ENCODE peak calls at places on chromosomes 2 and 18, in eight cellular contexts. One of them, this sample, is unnamed.

GRCh38 chr2:120624738-120625446 is 110.8 kb upstream of the GLI2 start:
- DNase-seq in skeletal muscle cell: no peak
- DNase-seq in cardiac fibroblast: no peak
- DNase-seq in A549: no peak
- DNase-seq in prostate gland: no peak
- DNase-seq in tibial nerve: no peak
- DNase-seq in tibial artery: no peak
- DNase-seq in fibroblast of mammary gland: no peak
- DNase-seq in this sample: no peak

GRCh38 chr2:111227716-111228141 is 107.0 kb downstream of the BCL2L11 start:
- DNase-seq in skeletal muscle cell: peak
- DNase-seq in tibial nerve: no peak
- DNase-seq in tibial artery: no peak
- DNase-seq in fibroblast of mammary gland: peak
- DNase-seq in prostate gland: no peak
- DNase-seq in cardiac fibroblast: peak
- DNase-seq in A549: peak
- DNase-seq in this sample: no peak

GRCh38 chr2:96856776-96857673 is 791 bp downstream of the ANKRD39 start:
- DNase-seq in skeletal muscle cell: no peak
- DNase-seq in tibial artery: no peak
- DNase-seq in fibroblast of mammary gland: peak
- DNase-seq in tibial nerve: no peak
- DNase-seq in prostate gland: no peak
- DNase-seq in cardiac fibroblast: peak
- DNase-seq in A549: peak
- DNase-seq in this sample: peak

GRCh38 chr2:59926706-59927105 is 626.7 kb downstream of the BCL11A start:
- DNase-seq in skeletal muscle cell: no peak
- DNase-seq in tibial artery: no peak
- DNase-seq in fibroblast of mammary gland: no peak
- DNase-seq in tibial nerve: no peak
- DNase-seq in A549: no peak
- DNase-seq in cardiac fibroblast: no peak
- DNase-seq in prostate gland: no peak
- DNase-seq in this sample: no peak

GRCh38 chr18:25648724-25649260 is 296.8 kb upstream of the ZNF521 start:
- DNase-seq in A549: no peak
- DNase-seq in fibroblast of mammary gland: no peak
- DNase-seq in tibial nerve: no peak
- DNase-seq in skeletal muscle cell: peak
- DNase-seq in prostate gland: no peak
- DNase-seq in tibial artery: no peak
- DNase-seq in cardiac fibroblast: no peak
- DNase-seq in this sample: no peak

GRCh38 chr18:74248189-74248975 is 43.4 kb downstream of the CYB5A start:
- DNase-seq in fibroblast of mammary gland: no peak
- DNase-seq in tibial nerve: no peak
- DNase-seq in skeletal muscle cell: no peak
- DNase-seq in tibial artery: no peak
- DNase-seq in prostate gland: no peak
- DNase-seq in cardiac fibroblast: no peak
- DNase-seq in A549: no peak
- DNase-seq in this sample: no peak

GRCh38 chr2:24404582-24404981 is 44.2 kb upstream of the ITSN2 start:
- DNase-seq in prostate gland: no peak
- DNase-seq in tibial artery: peak
- DNase-seq in tibial nerve: no peak
- DNase-seq in fibroblast of mammary gland: peak
- DNase-seq in skeletal muscle cell: peak
- DNase-seq in A549: no peak
- DNase-seq in cardiac fibroblast: peak
- DNase-seq in this sample: no peak

GRCh38 chr2:191622374-191623320 is 55.3 kb upstream of the NABP1 start:
- DNase-seq in tibial nerve: no peak
- DNase-seq in cardiac fibroblast: no peak
- DNase-seq in tibial artery: no peak
- DNase-seq in A549: no peak
- DNase-seq in fibroblast of mammary gland: no peak
- DNase-seq in prostate gland: no peak
- DNase-seq in skeletal muscle cell: no peak
- DNase-seq in this sample: no peak

GRCh38 chr2:177254433-177255226 is 9.9 kb downstream of the NFE2L2 start:
- DNase-seq in A549: peak
- DNase-seq in prostate gland: no peak
- DNase-seq in skeletal muscle cell: no peak
- DNase-seq in tibial artery: no peak
- DNase-seq in fibroblast of mammary gland: peak
- DNase-seq in cardiac fibroblast: no peak
- DNase-seq in tibial nerve: no peak
- DNase-seq in this sample: no peak

GRCh38 chr2:20061476-20061875 is 10.0 kb upstream of the LAPTM4A start:
- DNase-seq in A549: no peak
- DNase-seq in prostate gland: no peak
- DNase-seq in fibroblast of mammary gland: peak
- DNase-seq in tibial nerve: no peak
- DNase-seq in cardiac fibroblast: peak
- DNase-seq in tibial artery: no peak
- DNase-seq in skeletal muscle cell: peak
- DNase-seq in this sample: no peak

GRCh38 chr2:200306969-200307811 is 697 bp downstream of the SPATS2L start:
- DNase-seq in tibial artery: peak
- DNase-seq in fibroblast of mammary gland: no peak
- DNase-seq in cardiac fibroblast: peak
- DNase-seq in tibial nerve: peak
- DNase-seq in skeletal muscle cell: no peak
- DNase-seq in A549: peak
- DNase-seq in prostate gland: peak
- DNase-seq in this sample: peak

GRCh38 chr2:121707920-121708361 is 28.7 kb downstream of the NIFK start:
- DNase-seq in tibial artery: no peak
- DNase-seq in prostate gland: no peak
- DNase-seq in fibroblast of mammary gland: no peak
- DNase-seq in cardiac fibroblast: no peak
- DNase-seq in tibial nerve: no peak
- DNase-seq in skeletal muscle cell: no peak
- DNase-seq in A549: peak
- DNase-seq in this sample: no peak

GRCh38 chr2:42810971-42811865 is 18.8 kb upstream of the HAAO start:
- DNase-seq in fibroblast of mammary gland: peak
- DNase-seq in cardiac fibroblast: peak
- DNase-seq in tibial nerve: peak
- DNase-seq in A549: no peak
- DNase-seq in prostate gland: peak
- DNase-seq in skeletal muscle cell: no peak
- DNase-seq in tibial artery: peak
- DNase-seq in this sample: peak

DNA sequence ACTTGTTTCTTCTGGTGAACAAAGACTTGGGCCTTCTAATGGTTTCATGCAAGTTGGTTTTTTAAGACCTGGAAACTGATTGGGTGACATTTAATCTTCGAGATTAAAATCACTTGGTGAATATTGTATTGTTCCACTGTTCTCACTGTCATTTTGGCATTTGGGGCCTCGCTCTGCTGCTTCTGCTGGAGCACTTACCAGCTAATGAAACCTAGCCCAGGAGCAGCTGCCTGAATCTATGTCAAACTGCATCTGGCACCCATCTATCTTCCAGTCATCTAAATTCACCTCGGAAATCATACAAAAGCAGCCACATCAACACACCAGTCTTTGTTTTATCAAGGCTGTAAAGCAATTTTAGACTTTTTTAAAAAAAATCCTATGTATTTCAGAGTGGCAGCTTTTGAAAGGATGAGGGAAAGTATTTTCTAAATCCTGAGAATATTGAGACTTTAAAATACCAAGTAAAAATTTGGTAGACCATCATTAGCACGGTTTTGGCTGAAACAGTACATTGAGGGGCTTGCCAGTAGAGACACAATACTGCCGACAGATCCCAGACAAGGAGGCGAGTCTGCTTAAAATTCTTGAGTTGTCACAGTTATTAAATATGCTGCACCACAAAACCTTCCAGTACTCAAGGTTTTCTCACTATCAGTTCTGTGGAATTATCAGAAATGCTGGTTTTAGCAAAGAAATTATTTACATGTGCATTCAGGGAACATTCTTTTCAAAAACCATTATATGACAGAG is 26.1 kb upstream of the SERTAD2 start:
- DNase-seq in cardiac fibroblast: no peak
- DNase-seq in A549: no peak
- DNase-seq in tibial artery: no peak
- DNase-seq in tibial nerve: no peak
- DNase-seq in prostate gland: no peak
- DNase-seq in fibroblast of mammary gland: no peak
- DNase-seq in skeletal muscle cell: no peak
- DNase-seq in this sample: no peak
- H3K4me3 ChIP-seq in cardiac fibroblast: no peak
- H3K4me3 ChIP-seq in A549: no peak
- H3K4me3 ChIP-seq in tibial artery: no peak
- H3K4me3 ChIP-seq in tibial nerve: no peak
- H3K4me3 ChIP-seq in prostate gland: no peak
- H3K4me3 ChIP-seq in fibroblast of mammary gland: no peak
- H3K4me3 ChIP-seq in skeletal muscle cell: no peak
- H3K4me3 ChIP-seq in this sample: no peak

GRCh38 chr2:28373854-28374253 is 18.8 kb upstream of the FOSL2 start:
- DNase-seq in A549: no peak
- DNase-seq in tibial artery: no peak
- DNase-seq in prostate gland: no peak
- DNase-seq in cardiac fibroblast: no peak
- DNase-seq in fibroblast of mammary gland: no peak
- DNase-seq in skeletal muscle cell: no peak
- DNase-seq in tibial nerve: no peak
- DNase-seq in this sample: no peak

GRCh38 chr2:28369355-28369754 is 23.3 kb upstream of the FOSL2 start:
- DNase-seq in fibroblast of mammary gland: no peak
- DNase-seq in cardiac fibroblast: no peak
- DNase-seq in tibial nerve: no peak
- DNase-seq in tibial artery: no peak
- DNase-seq in prostate gland: no peak
- DNase-seq in skeletal muscle cell: no peak
- DNase-seq in A549: no peak
- DNase-seq in this sample: no peak

GRCh38 chr2:28368417-28368798 is 24.2 kb upstream of the FOSL2 start:
- DNase-seq in cardiac fibroblast: no peak
- DNase-seq in prostate gland: no peak
- DNase-seq in tibial artery: no peak
- DNase-seq in skeletal muscle cell: no peak
- DNase-seq in tibial nerve: no peak
- DNase-seq in A549: no peak
- DNase-seq in fibroblast of mammary gland: no peak
- DNase-seq in this sample: no peak

GRCh38 chr2:28367667-28368416 is 24.8 kb upstream of the FOSL2 start:
- DNase-seq in A549: no peak
- DNase-seq in fibroblast of mammary gland: no peak
- DNase-seq in tibial nerve: no peak
- DNase-seq in tibial artery: no peak
- DNase-seq in cardiac fibroblast: no peak
- DNase-seq in prostate gland: no peak
- DNase-seq in skeletal muscle cell: no peak
- DNase-seq in this sample: no peak

DNA sequence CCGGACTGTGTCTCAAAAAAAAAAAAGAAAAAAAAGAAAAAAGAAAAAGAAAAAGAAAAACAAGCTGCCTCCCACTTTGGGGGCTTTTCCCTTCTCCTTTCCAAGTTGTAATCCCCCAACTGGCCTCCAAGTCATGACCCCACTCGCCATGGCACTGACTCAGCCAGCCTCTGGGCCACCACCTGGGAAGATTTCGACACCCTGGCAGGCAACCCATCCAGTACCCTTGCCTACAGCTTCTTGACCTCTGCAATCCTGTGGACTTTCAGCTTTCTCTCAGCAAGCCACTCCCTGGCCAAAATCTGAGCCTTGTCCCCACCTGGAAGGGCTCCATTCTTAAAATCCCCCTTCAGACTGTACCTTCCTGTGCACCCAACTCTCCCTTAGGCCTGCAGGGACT is 22.3 kb upstream of the FOSL2 start:
- DNase-seq in skeletal muscle cell: no peak
- DNase-seq in fibroblast of mammary gland: no peak
- DNase-seq in A549: no peak
- DNase-seq in tibial artery: no peak
- DNase-seq in prostate gland: no peak
- DNase-seq in cardiac fibroblast: peak
- DNase-seq in tibial nerve: no peak
- DNase-seq in this sample: no peak
- H3K4me3 ChIP-seq in skeletal muscle cell: no peak
- H3K4me3 ChIP-seq in fibroblast of mammary gland: no peak
- H3K4me3 ChIP-seq in A549: no peak
- H3K4me3 ChIP-seq in tibial artery: no peak
- H3K4me3 ChIP-seq in prostate gland: no peak
- H3K4me3 ChIP-seq in cardiac fibroblast: no peak
- H3K4me3 ChIP-seq in tibial nerve: no peak
- H3K4me3 ChIP-seq in this sample: no peak

DNA sequence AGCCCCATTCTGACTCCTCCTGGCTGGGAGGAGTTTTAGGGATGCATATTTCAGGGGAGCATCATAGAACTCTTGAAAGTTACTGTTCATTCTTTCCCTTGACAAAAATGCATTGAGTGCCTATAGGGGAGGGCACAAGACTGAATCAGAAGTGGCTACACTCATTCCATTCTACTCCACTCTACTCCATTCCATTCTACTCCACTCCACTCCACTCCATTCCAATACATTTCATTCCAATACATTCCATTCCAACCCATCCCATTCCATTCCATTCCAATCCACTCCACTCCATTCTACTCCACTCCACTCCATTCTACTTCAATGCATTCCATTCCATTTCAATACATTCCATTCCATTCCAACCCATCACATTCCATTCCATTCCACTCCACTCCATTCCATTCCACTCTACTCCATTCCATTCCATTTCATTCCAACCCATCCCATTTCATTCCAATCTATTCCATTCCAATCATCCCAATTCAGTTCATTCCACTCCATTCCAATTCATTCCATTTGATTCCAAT is 110.8 kb downstream of the LOXHD1 start:
- DNase-seq in A549: no peak
- DNase-seq in skeletal muscle cell: no peak
- DNase-seq in tibial nerve: no peak
- DNase-seq in cardiac fibroblast: no peak
- DNase-seq in fibroblast of mammary gland: no peak
- DNase-seq in prostate gland: no peak
- DNase-seq in tibial artery: no peak
- DNase-seq in this sample: no peak
- H3K4me3 ChIP-seq in A549: no peak
- H3K4me3 ChIP-seq in skeletal muscle cell: no peak
- H3K4me3 ChIP-seq in tibial nerve: no peak
- H3K4me3 ChIP-seq in cardiac fibroblast: no peak
- H3K4me3 ChIP-seq in fibroblast of mammary gland: no peak
- H3K4me3 ChIP-seq in prostate gland: no peak
- H3K4me3 ChIP-seq in tibial artery: no peak
- H3K4me3 ChIP-seq in this sample: no peak

DNA sequence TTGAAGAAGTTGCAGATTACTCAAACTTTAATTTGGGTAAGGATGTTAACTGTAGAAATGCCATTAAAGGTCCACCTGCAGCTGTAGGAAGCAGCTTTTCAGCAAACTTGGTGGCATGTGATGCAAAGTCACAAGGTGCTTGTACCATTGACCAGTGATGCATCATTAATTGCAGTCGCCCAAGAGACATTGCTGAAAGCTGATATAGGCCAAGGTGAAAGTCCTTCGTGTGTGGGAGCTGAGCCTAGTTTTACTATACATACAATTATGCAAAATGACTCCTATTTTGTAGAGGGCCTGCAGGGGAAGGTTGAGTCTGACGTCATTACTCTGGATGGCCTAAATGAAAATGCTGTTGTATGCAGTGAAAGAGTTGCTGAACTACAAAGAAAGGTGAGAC is 40.5 kb downstream of the ALMS1 start:
- DNase-seq in A549: no peak
- DNase-seq in skeletal muscle cell: no peak
- DNase-seq in tibial nerve: no peak
- DNase-seq in fibroblast of mammary gland: no peak
- DNase-seq in tibial artery: no peak
- DNase-seq in prostate gland: no peak
- DNase-seq in cardiac fibroblast: no peak
- DNase-seq in this sample: no peak
- H3K4me3 ChIP-seq in A549: no peak
- H3K4me3 ChIP-seq in skeletal muscle cell: no peak
- H3K4me3 ChIP-seq in tibial nerve: no peak
- H3K4me3 ChIP-seq in fibroblast of mammary gland: no peak
- H3K4me3 ChIP-seq in tibial artery: no peak
- H3K4me3 ChIP-seq in prostate gland: no peak
- H3K4me3 ChIP-seq in cardiac fibroblast: no peak
- H3K4me3 ChIP-seq in this sample: no peak